ENCODE peak calls at places on chromosomes 11 and 22, in five cellular contexts. I, P, Y, Z and E are unnamed samples.

GRCh38 chr11:71118671-71119250 is 133.6 kb downstream of the SHANK2 start:
- DNase-seq in I (no peak), P (no peak), Y (no peak), Z (no peak), E (no peak)

GRCh38 chr11:60899977-60900376 is 6.4 kb downstream of the PRPF19 start:
- DNase-seq in I (no peak), P (no peak), Y (no peak), Z (no peak), E (no peak)

GRCh38 chr11:126544311-126545056 is 189.0 kb downstream of the ST3GAL4 start:
- DNase-seq in I (peak), P (no peak), Y (peak), Z (no peak), E (peak)

GRCh38 chr11:26248661-26249060 is 83.3 kb upstream of the ANO3 start:
- DNase-seq in I (no peak), P (no peak), Y (no peak), Z (no peak), E (no peak)

GRCh38 chr11:98069861-98070260 is 950.9 kb upstream of the CNTN5 start:
- DNase-seq in I (no peak), P (no peak), Y (no peak), Z (no peak), E (no peak)

GRCh38 chr11:77590194-77590591 is 440 bp downstream of the AQP11 start:
- DNase-seq in I (peak), P (peak), Y (peak), Z (no peak), E (peak)

GRCh38 chr11:37378989-37379388 is 781.0 kb upstream of the RAG2 start:
- DNase-seq in I (no peak), P (no peak), Y (no peak), Z (no peak), E (no peak)

GRCh38 chr22:49324527-49325491 is 502.9 kb downstream of the BRD1 start:
- DNase-seq in I (peak), P (peak), Y (no peak), Z (no peak), E (no peak)

GRCh38 chr11:104073950-104074349 is 37.5 kb downstream of the DDI1 start:
- DNase-seq in I (peak), P (no peak), Y (peak), Z (no peak), E (no peak)

GRCh38 chr11:83571301-83571700 is 285.1 kb upstream of the CCDC90B start:
- DNase-seq in I (no peak), P (no peak), Y (peak), Z (no peak), E (peak)

GRCh38 chr11:19506803-19507466 is 205.7 kb upstream of the NAV2 start:
- DNase-seq in I (no peak), P (no peak), Y (no peak), Z (no peak), E (no peak)

GRCh38 chr11:2132229-2132620 is 7.0 kb downstream of the IGF2 start:
- DNase-seq in I (no peak), P (no peak), Y (no peak), Z (no peak), E (no peak)

GRCh38 chr22:31446208-31446607 is 43.4 kb downstream of the EIF4ENIF1 start:
- DNase-seq in I (no peak), P (no peak), Y (no peak), Z (no peak), E (no peak)

GRCh38 chr22:50146440-50147228 is 23.9 kb upstream of the PANX2 start:
- DNase-seq in I (peak), P (peak), Y (peak), Z (no peak), E (peak)

GRCh38 chr22:48761546-48761945 is 1066.1 kb downstream of the BRD1 start:
- DNase-seq in I (peak), P (peak), Y (no peak), Z (no peak), E (no peak)

GRCh38 chr11:75105462-75105925 is 8.8 kb upstream of the OR2AT4 start:
- DNase-seq in I (no peak), P (no peak), Y (no peak), Z (no peak), E (no peak)

GRCh38 chr22:17152971-17153370 is 6.1 kb downstream of the HDHD5 start:
- DNase-seq in I (no peak), P (no peak), Y (no peak), Z (no peak), E (no peak)

GRCh38 chr11:57646221-57646620 is 3.5 kb downstream of the YPEL4 start:
- DNase-seq in I (no peak), P (no peak), Y (no peak), Z (no peak), E (no peak)

GRCh38 chr11:44191322-44192014 is 96.0 kb downstream of the EXT2 start:
- DNase-seq in I (no peak), P (no peak), Y (no peak), Z (no peak), E (no peak)

GRCh38 chr11:67539588-67539987 is 16.3 kb upstream of the CABP2 start:
- DNase-seq in I (no peak), P (no peak), Y (no peak), Z (no peak), E (no peak)

GRCh38 chr11:45187375-45187774 is 40.9 kb downstream of the PRDM11 start:
- DNase-seq in I (no peak), P (no peak), Y (no peak), Z (no peak), E (no peak)

GRCh38 chr11:12111482-12112149 is 1.2 kb downstream of the MICAL2 start:
- DNase-seq in I (no peak), P (no peak), Y (peak), Z (no peak), E (peak)

GRCh38 chr22:19524170-19525115 is at the start of gene CLDN5:
- DNase-seq in I (peak), P (peak), Y (no peak), Z (no peak), E (peak)

DNA sequence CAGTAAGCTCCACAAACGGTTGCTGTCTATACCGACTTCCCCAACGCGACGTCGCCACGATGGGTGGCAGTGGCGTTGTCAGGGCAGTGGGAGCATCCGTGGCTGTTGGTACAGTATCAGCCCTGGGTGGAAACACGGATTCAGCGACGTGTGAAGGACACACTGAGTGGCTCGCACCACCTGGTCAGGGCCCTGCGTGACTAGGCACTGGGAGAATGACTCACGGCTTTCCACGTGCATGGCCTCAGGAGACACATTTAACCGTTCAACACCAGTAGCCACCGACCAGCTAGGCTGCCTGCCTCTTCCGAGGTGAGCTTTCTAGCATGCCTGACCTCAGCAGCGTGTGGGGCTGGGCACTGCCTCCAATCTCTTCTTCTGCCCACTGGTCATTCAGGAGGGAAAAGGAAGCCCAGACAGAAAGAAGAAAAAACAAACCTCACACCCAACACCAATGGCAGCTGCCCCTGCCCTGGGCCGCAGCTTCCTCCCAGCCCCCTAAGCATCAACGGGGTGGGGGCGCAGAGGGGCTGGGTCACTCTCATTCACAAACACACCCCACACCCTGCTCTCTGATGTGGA is 59.0 kb downstream of the MYH9 start:
- DNase-seq in I (peak), P (peak), Y (peak), Z (peak), E (peak)
- H3K4me3 ChIP-seq in I (no peak), P (no peak), Y (no peak), Z (peak), E (no peak)

DNA sequence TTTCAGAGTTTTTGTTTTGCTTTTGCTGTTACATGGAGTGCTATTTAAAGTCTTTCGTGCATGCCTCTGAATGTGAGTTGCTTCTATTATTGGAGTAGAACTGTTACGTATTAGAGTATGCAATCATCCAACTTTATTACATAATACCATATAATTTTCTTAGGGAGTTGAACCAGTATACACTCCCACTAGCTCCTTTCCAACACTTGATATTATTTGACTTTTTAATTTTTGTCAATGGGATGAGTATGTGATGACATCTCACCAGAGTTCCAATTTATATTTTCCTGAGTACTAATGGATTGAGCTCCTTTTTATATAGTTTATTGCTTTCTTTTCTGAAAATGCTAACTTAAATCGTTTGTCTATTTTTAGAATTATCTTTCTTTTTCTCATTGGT is 90.9 kb downstream of the GRAMD1B start:
- DNase-seq in I (no peak), P (no peak), Y (no peak), Z (no peak), E (no peak)
- H3K4me3 ChIP-seq in I (no peak), P (no peak), Y (no peak), Z (no peak), E (no peak)

GRCh38 chr11:102121329-102121728 is 11.1 kb downstream of the YAP1 start:
- DNase-seq in I (no peak), P (no peak), Y (peak), Z (no peak), E (peak)

GRCh38 chr11:102120437-102120935 is 10.2 kb downstream of the YAP1 start:
- DNase-seq in I (no peak), P (no peak), Y (peak), Z (no peak), E (peak)

GRCh38 chr11:102118937-102119336 is 8.7 kb downstream of the YAP1 start:
- DNase-seq in I (no peak), P (no peak), Y (no peak), Z (no peak), E (no peak)

GRCh38 chr11:102117472-102118113 is 7.3 kb downstream of the YAP1 start:
- DNase-seq in I (no peak), P (no peak), Y (peak), Z (no peak), E (peak)

DNA sequence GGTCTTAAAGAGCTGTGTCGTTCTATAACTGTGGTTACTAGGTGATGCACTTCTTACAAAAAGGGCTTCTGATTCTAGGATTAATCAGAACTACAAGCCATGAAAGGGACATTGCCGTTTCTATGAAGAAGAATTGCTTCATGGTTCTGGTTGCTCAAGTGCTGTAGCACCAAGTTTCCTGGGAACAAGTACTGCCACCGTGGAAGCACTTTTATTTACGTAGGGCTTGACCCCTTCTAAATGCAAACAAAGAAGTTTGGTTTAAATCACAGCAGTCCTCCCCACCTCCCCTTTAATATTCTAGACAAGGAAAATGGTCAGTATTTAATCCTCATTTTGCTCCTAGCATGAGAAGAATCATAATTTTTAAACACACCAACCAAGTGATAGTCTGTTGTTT is 9.8 kb downstream of the YAP1 start:
- DNase-seq in I (no peak), P (no peak), Y (peak), Z (no peak), E (peak)
- H3K4me3 ChIP-seq in I (no peak), P (no peak), Y (no peak), Z (no peak), E (no peak)

DNA sequence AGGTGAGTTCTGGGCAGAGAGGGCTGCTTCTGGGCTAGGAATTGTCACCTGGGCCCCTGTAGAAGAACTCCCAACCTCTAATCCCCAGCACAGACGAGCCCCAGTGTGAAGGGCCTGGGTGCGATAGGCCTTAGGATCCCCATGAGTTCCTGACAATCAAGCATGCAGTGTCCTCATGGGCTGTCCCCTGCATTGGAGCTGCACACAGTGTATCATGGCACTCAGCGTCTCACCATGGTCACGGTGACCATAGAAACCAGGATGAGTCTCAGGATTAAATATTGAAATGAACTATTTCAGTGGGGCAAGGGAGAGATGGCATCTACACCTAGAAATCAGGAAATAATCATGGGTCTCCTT is 292 bp downstream of the SCGB2A1 start:
- DNase-seq in I (no peak), P (no peak), Y (no peak), Z (no peak), E (no peak)
- H3K4me3 ChIP-seq in I (no peak), P (no peak), Y (no peak), Z (no peak), E (no peak)

GRCh38 chr11:64523456-64524187 is 67.4 kb upstream of the SLC22A12 start:
- DNase-seq in I (no peak), P (peak), Y (no peak), Z (no peak), E (no peak)
- H3K4me3 ChIP-seq in I (no peak), P (no peak), Y (no peak), Z (no peak), E (no peak)